ENCODE peak calls at places on chromosomes 12 and 14, in eight cellular contexts. One of them, this sample, is unnamed.

GRCh38 chr14:95360828-95361227 is 41.1 kb upstream of the CLMN start:
- DNase-seq in fibroblast of mammary gland: no peak
- DNase-seq in anterior cingulate cortex: no peak
- DNase-seq in T-helper 2 cell: no peak
- DNase-seq in GM04504: no peak
- DNase-seq in endodermal cell: peak
- DNase-seq in astrocyte of the cerebellum: no peak
- DNase-seq in HEK293T: no peak
- DNase-seq in this sample: peak

GRCh38 chr12:107393043-107393725 is 292.4 kb upstream of the PWP1 start:
- DNase-seq in fibroblast of mammary gland: no peak
- DNase-seq in GM04504: no peak
- DNase-seq in HEK293T: no peak
- DNase-seq in astrocyte of the cerebellum: no peak
- DNase-seq in anterior cingulate cortex: no peak
- DNase-seq in endodermal cell: no peak
- DNase-seq in T-helper 2 cell: no peak
- DNase-seq in this sample: no peak

GRCh38 chr12:1204581-1205121 is 213.6 kb downstream of the ERC1 start:
- DNase-seq in GM04504: no peak
- DNase-seq in astrocyte of the cerebellum: no peak
- DNase-seq in fibroblast of mammary gland: peak
- DNase-seq in endodermal cell: no peak
- DNase-seq in HEK293T: no peak
- DNase-seq in T-helper 2 cell: no peak
- DNase-seq in anterior cingulate cortex: no peak
- DNase-seq in this sample: no peak

GRCh38 chr12:16581416-16581815 is 24.5 kb downstream of the LMO3 start:
- DNase-seq in astrocyte of the cerebellum: no peak
- DNase-seq in anterior cingulate cortex: no peak
- DNase-seq in GM04504: no peak
- DNase-seq in endodermal cell: no peak
- DNase-seq in HEK293T: no peak
- DNase-seq in T-helper 2 cell: no peak
- DNase-seq in fibroblast of mammary gland: no peak
- DNase-seq in this sample: no peak

GRCh38 chr12:77615331-77615730 is 215.4 kb upstream of the NAV3 start:
- DNase-seq in T-helper 2 cell: no peak
- DNase-seq in anterior cingulate cortex: no peak
- DNase-seq in HEK293T: no peak
- DNase-seq in endodermal cell: peak
- DNase-seq in fibroblast of mammary gland: peak
- DNase-seq in GM04504: no peak
- DNase-seq in astrocyte of the cerebellum: no peak
- DNase-seq in this sample: peak

GRCh38 chr12:57459750-57460400 is at the start of gene GLI1:
- DNase-seq in GM04504: no peak
- DNase-seq in endodermal cell: peak
- DNase-seq in fibroblast of mammary gland: no peak
- DNase-seq in anterior cingulate cortex: no peak
- DNase-seq in HEK293T: no peak
- DNase-seq in astrocyte of the cerebellum: peak
- DNase-seq in T-helper 2 cell: no peak
- DNase-seq in this sample: no peak

GRCh38 chr14:24312736-24313507 is 1.6 kb downstream of the LTB4R start:
- DNase-seq in astrocyte of the cerebellum: no peak
- DNase-seq in fibroblast of mammary gland: no peak
- DNase-seq in T-helper 2 cell: no peak
- DNase-seq in HEK293T: no peak
- DNase-seq in anterior cingulate cortex: peak
- DNase-seq in endodermal cell: no peak
- DNase-seq in GM04504: no peak
- DNase-seq in this sample: no peak

GRCh38 chr12:62891805-62892549 is 43.0 kb downstream of the PPM1H start:
- DNase-seq in fibroblast of mammary gland: no peak
- DNase-seq in GM04504: no peak
- DNase-seq in astrocyte of the cerebellum: no peak
- DNase-seq in endodermal cell: no peak
- DNase-seq in HEK293T: no peak
- DNase-seq in anterior cingulate cortex: no peak
- DNase-seq in T-helper 2 cell: no peak
- DNase-seq in this sample: no peak

GRCh38 chr12:76983420-76983819 is 81.9 kb downstream of the E2F7 start:
- DNase-seq in GM04504: no peak
- DNase-seq in anterior cingulate cortex: no peak
- DNase-seq in fibroblast of mammary gland: no peak
- DNase-seq in HEK293T: no peak
- DNase-seq in astrocyte of the cerebellum: no peak
- DNase-seq in T-helper 2 cell: no peak
- DNase-seq in endodermal cell: no peak
- DNase-seq in this sample: no peak

GRCh38 chr12:68451261-68452091 is 119.3 kb upstream of the MDM1 start:
- DNase-seq in fibroblast of mammary gland: peak
- DNase-seq in anterior cingulate cortex: peak
- DNase-seq in astrocyte of the cerebellum: peak
- DNase-seq in GM04504: peak
- DNase-seq in T-helper 2 cell: no peak
- DNase-seq in endodermal cell: no peak
- DNase-seq in HEK293T: no peak
- DNase-seq in this sample: peak

GRCh38 chr12:19945559-19946485 is 422.5 kb upstream of the PDE3A start:
- DNase-seq in GM04504: peak
- DNase-seq in HEK293T: no peak
- DNase-seq in endodermal cell: no peak
- DNase-seq in fibroblast of mammary gland: peak
- DNase-seq in anterior cingulate cortex: no peak
- DNase-seq in T-helper 2 cell: no peak
- DNase-seq in astrocyte of the cerebellum: no peak
- DNase-seq in this sample: no peak

GRCh38 chr12:47155457-47156166 is 75.9 kb upstream of the AMIGO2 start:
- DNase-seq in anterior cingulate cortex: no peak
- DNase-seq in astrocyte of the cerebellum: no peak
- DNase-seq in T-helper 2 cell: no peak
- DNase-seq in endodermal cell: no peak
- DNase-seq in fibroblast of mammary gland: peak
- DNase-seq in GM04504: no peak
- DNase-seq in HEK293T: no peak
- DNase-seq in this sample: no peak

GRCh38 chr14:72256055-72256454 is 323.8 kb downstream of the RGS6 start:
- DNase-seq in endodermal cell: no peak
- DNase-seq in HEK293T: no peak
- DNase-seq in fibroblast of mammary gland: no peak
- DNase-seq in GM04504: no peak
- DNase-seq in astrocyte of the cerebellum: no peak
- DNase-seq in T-helper 2 cell: no peak
- DNase-seq in anterior cingulate cortex: no peak
- DNase-seq in this sample: no peak

GRCh38 chr12:109991586-109991985 is 4.6 kb downstream of the GIT2 start:
- DNase-seq in GM04504: no peak
- DNase-seq in T-helper 2 cell: no peak
- DNase-seq in astrocyte of the cerebellum: no peak
- DNase-seq in HEK293T: no peak
- DNase-seq in anterior cingulate cortex: no peak
- DNase-seq in endodermal cell: no peak
- DNase-seq in fibroblast of mammary gland: no peak
- DNase-seq in this sample: no peak

GRCh38 chr12:117052386-117053049 is 46.7 kb downstream of the TESC start:
- DNase-seq in astrocyte of the cerebellum: no peak
- DNase-seq in endodermal cell: peak
- DNase-seq in GM04504: no peak
- DNase-seq in anterior cingulate cortex: no peak
- DNase-seq in fibroblast of mammary gland: no peak
- DNase-seq in T-helper 2 cell: no peak
- DNase-seq in HEK293T: no peak
- DNase-seq in this sample: no peak

GRCh38 chr14:102445066-102445465 is 64.5 kb downstream of the ANKRD9 start:
- DNase-seq in fibroblast of mammary gland: no peak
- DNase-seq in HEK293T: no peak
- DNase-seq in T-helper 2 cell: no peak
- DNase-seq in anterior cingulate cortex: peak
- DNase-seq in GM04504: no peak
- DNase-seq in astrocyte of the cerebellum: no peak
- DNase-seq in endodermal cell: no peak
- DNase-seq in this sample: no peak

GRCh38 chr12:81974762-81975161 is 215.6 kb upstream of the PPFIA2 start:
- DNase-seq in GM04504: no peak
- DNase-seq in fibroblast of mammary gland: no peak
- DNase-seq in astrocyte of the cerebellum: no peak
- DNase-seq in endodermal cell: no peak
- DNase-seq in anterior cingulate cortex: no peak
- DNase-seq in T-helper 2 cell: no peak
- DNase-seq in HEK293T: no peak
- DNase-seq in this sample: no peak

GRCh38 chr12:132623072-132623869 is 4.7 kb downstream of the P2RX2 start:
- DNase-seq in endodermal cell: no peak
- DNase-seq in T-helper 2 cell: no peak
- DNase-seq in fibroblast of mammary gland: no peak
- DNase-seq in anterior cingulate cortex: no peak
- DNase-seq in GM04504: no peak
- DNase-seq in HEK293T: no peak
- DNase-seq in astrocyte of the cerebellum: no peak
- DNase-seq in this sample: peak

GRCh38 chr12:52351196-52352059 is 15.9 kb downstream of the KRT85 start:
- DNase-seq in T-helper 2 cell: no peak
- DNase-seq in anterior cingulate cortex: peak
- DNase-seq in GM04504: no peak
- DNase-seq in HEK293T: no peak
- DNase-seq in fibroblast of mammary gland: no peak
- DNase-seq in endodermal cell: peak
- DNase-seq in astrocyte of the cerebellum: no peak
- DNase-seq in this sample: no peak

GRCh38 chr12:97493729-97494128 is 31.1 kb downstream of the RMST start:
- DNase-seq in anterior cingulate cortex: no peak
- DNase-seq in endodermal cell: no peak
- DNase-seq in GM04504: no peak
- DNase-seq in T-helper 2 cell: no peak
- DNase-seq in HEK293T: no peak
- DNase-seq in fibroblast of mammary gland: no peak
- DNase-seq in astrocyte of the cerebellum: no peak
- DNase-seq in this sample: no peak

This sample was measured in ELF-1.